ENCODE peak calls at places on chromosome 22, in four cellular contexts. O is activated CD4-positive, alpha-beta T cell treated with anti-CD3 and anti-CD28 coated beads for 48 hours; E is GM23338; Q is AG04449. H is an unnamed sample.

GRCh38 chr22:23251445-23252093 is 71.3 kb downstream of the BCR start:
- DNase-seq in Q (no peak), E (no peak), O (peak; percentile 44), H (no peak)

GRCh38 chr22:46574993-46575914 is 37.8 kb upstream of the CELSR1 start:
- DNase-seq in Q (no peak), E (peak; percentile 41), O (no peak), H (no peak)

GRCh38 chr22:38429460-38430128 is 25.4 kb downstream of the KCNJ4 start:
- DNase-seq in O (no peak), Q (no peak), E (no peak), H (no peak)

GRCh38 chr22:43862074-43862881 is at the start of gene SULT4A1:
- DNase-seq in E (peak; percentile 78), O (no peak), Q (no peak), H (no peak)

GRCh38 chr22:30934053-30934452 is 34.5 kb downstream of the MORC2 start:
- DNase-seq in E (no peak), Q (no peak), O (no peak), H (no peak)

GRCh38 chr22:48901324-48901723 is 926.3 kb downstream of the BRD1 start:
- DNase-seq in E (no peak), O (no peak), Q (no peak), H (peak; percentile 10)

GRCh38 chr22:37187891-37188761 is at the start of gene C1QTNF6:
- DNase-seq in Q (no peak), O (no peak), E (peak; percentile 79), H (no peak)

GRCh38 chr22:28812491-28812890 is 12.1 kb upstream of the XBP1 start:
- DNase-seq in O (no peak), Q (no peak), E (no peak), H (no peak)

GRCh38 chr22:37599161-37599560 is 9.5 kb upstream of the GGA1 start:
- DNase-seq in O (no peak), Q (no peak), E (no peak), H (no peak)

GRCh38 chr22:37049224-37049623 is 2.3 kb upstream of the KCTD17 start:
- DNase-seq in E (no peak), O (no peak), Q (no peak), H (no peak)

GRCh38 chr22:19524170-19525115 is at the start of gene CLDN5:
- DNase-seq in E (peak; percentile 82), O (no peak), Q (no peak), H (no peak)

H was measured in GM13976.